ENCODE peak calls at places on chromosomes 3 and 15, in ten cellular contexts. M, Z, D, P, O, T, Y, A, F and W are unnamed samples.

GRCh38 chr15:57784081-57784488 is 77.6 kb downstream of the POLR2M start:
- DNase-seq in M (no peak), Z (peak; percentile 46), D (no peak), P (no peak), O (no peak), T (no peak), Y (no peak), A (no peak), F (peak; percentile 78), W (no peak)

GRCh38 chr3:99586680-99587079 is 51.7 kb upstream of the COL8A1 start:
- DNase-seq in M (no peak), Z (no peak), D (no peak), P (peak; percentile 25), O (no peak), T (no peak), Y (no peak), A (no peak), F (no peak), W (no peak)

GRCh38 chr15:91133511-91133910 is 33.5 kb downstream of the SV2B start:
- DNase-seq in M (no peak), Z (no peak), D (no peak), P (no peak), O (no peak), T (no peak), Y (no peak), A (no peak), F (no peak), W (no peak)

GRCh38 chr3:8741581-8742355 is 8.2 kb downstream of the CAV3 start:
- DNase-seq in M (peak; percentile 81), Z (no peak), D (no peak), P (peak; percentile 88), O (no peak), T (peak; percentile 64), Y (peak; percentile 81), A (peak; percentile 43), F (no peak), W (no peak)

GRCh38 chr3:16770792-16771191 is 114.0 kb upstream of the PLCL2 start:
- DNase-seq in M (no peak), Z (no peak), D (no peak), P (no peak), O (no peak), T (no peak), Y (peak; percentile 49), A (no peak), F (no peak), W (no peak)

GRCh38 chr3:120773932-120774331 is 31.4 kb downstream of the GTF2E1 start:
- DNase-seq in M (no peak), Z (no peak), D (no peak), P (peak; percentile 87), O (no peak), T (no peak), Y (no peak), A (no peak), F (no peak), W (no peak)

GRCh38 chr15:43433661-43434303 is 59.2 kb downstream of the TP53BP1 start:
- DNase-seq in M (no peak), Z (no peak), D (no peak), P (peak; percentile 15), O (no peak), T (no peak), Y (no peak), A (no peak), F (no peak), W (no peak)

GRCh38 chr3:171865191-171865865 is 22.2 kb downstream of the TMEM212 start:
- DNase-seq in M (no peak), Z (no peak), D (no peak), P (peak; percentile 31), O (no peak), T (no peak), Y (no peak), A (no peak), F (no peak), W (no peak)

GRCh38 chr15:39589815-39590644 is 9.2 kb downstream of the THBS1 start:
- DNase-seq in M (no peak), Z (no peak), D (peak; percentile 66), P (no peak), O (no peak), T (no peak), Y (no peak), A (no peak), F (no peak), W (no peak)

GRCh38 chr15:39591141-39591895 is 10.4 kb downstream of the THBS1 start:
- DNase-seq in M (no peak), Z (no peak), D (no peak), P (peak; percentile 3), O (no peak), T (no peak), Y (no peak), A (no peak), F (no peak), W (no peak)

GRCh38 chr15:39593071-39594055 is 12.5 kb downstream of the THBS1 start:
- DNase-seq in M (no peak), Z (no peak), D (no peak), P (peak; percentile 3), O (no peak), T (no peak), Y (no peak), A (no peak), F (no peak), W (no peak)

GRCh38 chr15:39592500-39592899 is 11.6 kb downstream of the THBS1 start:
- DNase-seq in M (no peak), Z (no peak), D (no peak), P (peak; percentile 32), O (no peak), T (no peak), Y (no peak), A (no peak), F (no peak), W (no peak)

DNA sequence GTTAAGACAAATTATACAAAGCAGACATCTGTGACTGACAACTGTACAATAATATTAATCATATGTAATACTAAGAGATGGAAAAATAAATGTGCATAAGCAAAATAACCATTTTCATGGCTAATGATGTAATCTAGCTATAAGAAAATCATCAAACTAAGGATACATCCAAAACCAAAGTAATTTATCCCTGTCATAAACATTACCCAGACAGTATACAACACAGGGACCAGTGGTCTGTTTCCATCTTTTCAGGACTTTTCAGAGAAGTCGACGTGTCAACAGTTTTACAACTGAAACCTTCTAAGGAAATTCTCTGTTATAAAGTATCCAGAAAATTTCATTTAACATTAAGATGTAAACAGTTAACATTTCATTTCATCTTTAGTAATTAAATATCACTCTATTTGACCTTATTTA is 11.0 kb downstream of the THBS1 start:
- DNase-seq in M (no peak), Z (no peak), D (no peak), P (no peak), O (no peak), T (no peak), Y (no peak), A (no peak), F (no peak), W (no peak)
- H3K36me3 ChIP-seq in M (no peaks in the 10 kb centered on the region), Z (peaks cover 100% of the 10 kb centered on the region), D (peaks cover 76% of the 10 kb centered on the region), P (peaks cover 51% of the 10 kb centered on the region), O (no peaks in the 10 kb centered on the region), T (no peaks in the 10 kb centered on the region), Y (peaks cover 98% of the 10 kb centered on the region), A (no peaks in the 10 kb centered on the region), F (peaks cover 100% of the 10 kb centered on the region), W (no peaks in the 10 kb centered on the region)

GRCh38 chr3:128354788-128355548 is 111.7 kb downstream of the DNAJB8 start:
- DNase-seq in M (no peak), Z (no peak), D (peak; percentile 52), P (no peak), O (no peak), T (peak; percentile 49), Y (no peak), A (no peak), F (no peak), W (no peak)

GRCh38 chr3:128352326-128352725 is 114.4 kb downstream of the DNAJB8 start:
- DNase-seq in M (no peak), Z (no peak), D (peak; percentile 40), P (no peak), O (no peak), T (peak; percentile 63), Y (no peak), A (no peak), F (no peak), W (no peak)

GRCh38 chr3:128355549-128355930 is 111.2 kb downstream of the DNAJB8 start:
- DNase-seq in M (no peak), Z (no peak), D (no peak), P (no peak), O (no peak), T (no peak), Y (no peak), A (no peak), F (no peak), W (no peak)

GRCh38 chr3:128353361-128353965 is 113.2 kb downstream of the DNAJB8 start:
- DNase-seq in M (no peak), Z (no peak), D (peak; percentile 29), P (no peak), O (no peak), T (peak; percentile 22), Y (no peak), A (no peak), F (no peak), W (no peak)

DNA sequence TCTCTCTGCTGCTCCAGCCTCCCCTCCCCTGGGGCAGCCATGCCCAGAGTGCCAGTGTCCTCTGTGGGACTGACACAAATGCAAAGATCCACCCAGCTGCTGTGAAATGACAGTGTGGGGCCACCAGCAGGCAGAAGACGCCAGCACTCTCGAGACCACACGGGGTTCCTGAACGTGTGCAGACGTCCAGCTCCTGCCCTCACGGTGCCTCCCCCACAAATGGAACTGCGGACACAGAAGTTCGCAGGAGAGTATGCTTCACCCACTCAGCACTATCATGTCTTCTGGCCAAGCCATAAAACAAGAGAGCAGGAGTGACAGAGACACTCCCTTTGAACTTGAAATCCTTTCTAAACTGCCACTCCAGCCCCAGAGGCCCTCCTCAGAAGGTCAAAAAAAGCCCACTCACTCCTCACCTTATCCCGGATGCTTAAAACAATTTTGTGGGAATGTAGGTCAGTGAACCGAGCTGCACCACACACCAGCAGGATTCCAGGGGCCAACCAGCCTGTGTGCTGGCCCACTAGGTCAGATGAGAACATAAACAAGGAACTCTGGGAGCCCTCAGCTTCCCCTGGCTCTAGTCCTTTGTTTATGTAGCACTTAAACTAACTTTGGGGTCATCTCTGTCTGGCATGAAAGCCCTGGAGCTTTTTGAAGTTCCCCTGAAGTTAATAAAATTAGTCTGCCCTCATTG is 112.6 kb downstream of the DNAJB8 start:
- DNase-seq in M (no peak), Z (no peak), D (peak; percentile 25), P (peak; percentile 69), O (no peak), T (peak; percentile 63), Y (peak; percentile 30), A (peak; percentile 34), F (no peak), W (no peak)
- H3K36me3 ChIP-seq in M (no peaks in the 10 kb centered on the region), Z (peaks cover 6% of the 10 kb centered on the region), D (no peaks in the 10 kb centered on the region), P (peaks cover 2% of the 10 kb centered on the region), O (no peaks in the 10 kb centered on the region), T (no peaks in the 10 kb centered on the region), Y (no peaks in the 10 kb centered on the region), A (no peaks in the 10 kb centered on the region), F (peaks cover 11% of the 10 kb centered on the region), W (peaks cover 54% of the 10 kb centered on the region)

GRCh38 chr15:66956672-66957540 is 108.5 kb upstream of the SMAD3 start:
- DNase-seq in M (no peak), Z (no peak), D (no peak), P (no peak), O (no peak), T (no peak), Y (no peak), A (no peak), F (no peak), W (no peak)

GRCh38 chr15:66954601-66955000 is 110.8 kb upstream of the SMAD3 start:
- DNase-seq in M (no peak), Z (no peak), D (no peak), P (no peak), O (no peak), T (no peak), Y (no peak), A (no peak), F (no peak), W (no peak)

GRCh38 chr15:66955871-66956585 is 109.4 kb upstream of the SMAD3 start:
- DNase-seq in M (no peak), Z (no peak), D (no peak), P (peak; percentile 82), O (no peak), T (no peak), Y (no peak), A (no peak), F (no peak), W (no peak)

GRCh38 chr15:66953523-66954229 is 111.7 kb upstream of the SMAD3 start:
- DNase-seq in M (no peak), Z (no peak), D (no peak), P (no peak), O (no peak), T (no peak), Y (no peak), A (no peak), F (no peak), W (no peak)

GRCh38 chr15:66955001-66955516 is 110.3 kb upstream of the SMAD3 start:
- DNase-seq in M (no peak), Z (no peak), D (no peak), P (no peak), O (no peak), T (no peak), Y (no peak), A (no peak), F (no peak), W (no peak)
- H3K36me3 ChIP-seq in M (no peaks in the 10 kb centered on the region), Z (no peaks in the 10 kb centered on the region), D (no peaks in the 10 kb centered on the region), P (no peaks in the 10 kb centered on the region), O (no peaks in the 10 kb centered on the region), T (no peaks in the 10 kb centered on the region), Y (no peaks in the 10 kb centered on the region), A (no peaks in the 10 kb centered on the region), F (no peaks in the 10 kb centered on the region), W (no peaks in the 10 kb centered on the region)

DNA sequence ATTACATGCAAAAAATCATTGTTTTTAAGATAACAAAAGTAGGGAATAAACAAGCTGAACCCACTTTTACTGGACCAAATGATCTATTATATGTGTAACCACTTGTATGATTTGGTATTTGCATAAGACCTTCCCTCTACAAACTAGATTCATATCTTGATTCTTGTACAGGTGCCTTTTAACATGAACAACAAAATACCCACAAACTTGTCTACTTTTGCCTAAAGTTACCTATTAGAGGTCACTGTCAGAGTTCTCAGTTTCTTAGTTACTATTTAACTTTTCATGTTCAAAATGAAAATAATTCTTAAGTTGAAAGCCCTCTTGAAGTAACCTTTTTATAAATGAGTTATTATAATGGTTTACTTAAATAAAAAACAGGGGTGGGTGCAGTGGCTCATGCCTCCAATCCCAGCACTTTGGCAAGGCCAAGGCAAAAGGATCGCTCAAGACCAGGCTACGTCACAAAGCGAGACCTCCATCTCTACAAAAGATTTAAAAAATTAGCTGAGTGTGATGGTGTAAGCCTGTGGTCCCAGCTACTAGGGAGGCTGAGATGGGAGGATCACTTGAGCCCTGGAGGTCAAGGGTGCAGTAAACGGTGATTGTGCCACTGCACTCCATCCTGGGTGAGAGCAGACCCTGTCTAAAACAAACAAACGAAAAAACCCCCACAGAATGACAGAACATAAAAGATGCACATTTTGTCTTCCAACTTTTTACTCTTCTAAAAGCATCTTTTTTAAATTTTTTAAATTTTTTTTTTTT is 16.0 kb downstream of the ACTR8 start:
- DNase-seq in M (no peak), Z (no peak), D (no peak), P (no peak), O (no peak), T (no peak), Y (no peak), A (no peak), F (no peak), W (no peak)
- H3K36me3 ChIP-seq in M (no peaks in the 10 kb centered on the region), Z (peaks cover 98% of the 10 kb centered on the region), D (peaks cover 40% of the 10 kb centered on the region), P (peaks cover 15% of the 10 kb centered on the region), O (no peaks in the 10 kb centered on the region), T (peaks cover 5% of the 10 kb centered on the region), Y (peaks cover 32% of the 10 kb centered on the region), A (no peaks in the 10 kb centered on the region), F (peaks cover 97% of the 10 kb centered on the region), W (peaks cover 20% of the 10 kb centered on the region)